ENCODE peak calls at places on chromosomes 12 and 14, in ten cellular contexts. K, W, T, N, E, F, Z, X, R and U are unnamed samples.

GRCh38 chr12:40819427-40820108 is 127.3 kb downstream of the CNTN1 start:
- DNase-seq in Z (no peak), T (no peak), W (peak; percentile 44), E (no peak), F (no peak), R (no peak), X (no peak), N (no peak), K (no peak), U (peak; percentile 25)

GRCh38 chr12:120851444-120851843 is 52.7 kb downstream of the SPPL3 start:
- DNase-seq in R (no peak), K (no peak), T (no peak), N (no peak), W (no peak), X (no peak), E (no peak), Z (no peak), F (no peak), U (no peak)

GRCh38 chr12:104573-105081 is 38.1 kb downstream of the IQSEC3 start:
- DNase-seq in E (no peak), R (no peak), Z (no peak), F (no peak), X (no peak), W (no peak), T (no peak), K (no peak), N (no peak), U (peak; percentile 31)

GRCh38 chr14:103998027-103998426 is 55.7 kb upstream of the RD3L start:
- DNase-seq in T (no peak), K (no peak), R (no peak), Z (no peak), X (no peak), E (no peak), N (no peak), W (no peak), F (no peak), U (no peak)

GRCh38 chr12:2627343-2628191 is 167.2 kb upstream of the FKBP4 start:
- DNase-seq in N (no peak), R (no peak), X (no peak), W (no peak), E (no peak), Z (no peak), T (no peak), K (no peak), F (no peak), U (no peak)

GRCh38 chr12:14854586-14855163 is 11.3 kb upstream of the ART4 start:
- DNase-seq in E (no peak), R (no peak), W (no peak), K (no peak), T (no peak), N (no peak), Z (no peak), X (no peak), F (peak; percentile 23), U (no peak)

GRCh38 chr12:124668602-124669001 is 101.2 kb upstream of the NCOR2 start:
- DNase-seq in E (no peak), X (peak; percentile 47), F (peak; percentile 66), Z (no peak), K (no peak), T (no peak), W (no peak), R (no peak), N (no peak), U (no peak)

GRCh38 chr14:106215229-106215628 is 688.8 kb downstream of the TMEM121 start:
- DNase-seq in F (no peak), E (no peak), Z (no peak), N (no peak), W (no peak), K (no peak), R (no peak), T (no peak), X (no peak), U (no peak)

GRCh38 chr12:123387508-123388217 is 3.7 kb downstream of the KMT5A start:
- DNase-seq in R (no peak), W (no peak), E (no peak), K (no peak), X (no peak), T (no peak), N (no peak), F (no peak), Z (no peak), U (no peak)
- H3K4me3 ChIP-seq in R (peak overlapping the region; percentile 74), W (peak overlapping the region; percentile 73), E (no peak overlapping the region), K (no peak overlapping the region), X (peak overlapping the region; percentile 63), T (no peak overlapping the region), N (no peak overlapping the region), F (peak overlapping the region; percentile 64), Z (peak overlapping the region; percentile 65), U (no peak overlapping the region)

GRCh38 chr14:97013878-97014277 is 216.7 kb downstream of the VRK1 start:
- DNase-seq in X (no peak), N (no peak), E (no peak), T (no peak), Z (no peak), W (no peak), F (no peak), K (no peak), R (no peak), U (no peak)

GRCh38 chr14:97005908-97006307 is 208.7 kb downstream of the VRK1 start:
- DNase-seq in K (no peak), N (no peak), Z (no peak), R (no peak), F (no peak), E (no peak), T (no peak), W (no peak), X (no peak), U (no peak)

GRCh38 chr14:97010491-97011160 is 213.4 kb downstream of the VRK1 start:
- DNase-seq in F (no peak), K (no peak), W (no peak), E (no peak), X (no peak), Z (no peak), N (no peak), R (no peak), T (no peak), U (no peak)
- TF ChIP-seq CTCF in F (no peak), K (no peak), W (no peak), E (no peak), X (no peak), Z (no peak), N (no peak), R (no peak), T (no peak), U (no peak)

GRCh38 chr14:77980475-77981321 is 180.8 kb downstream of the ADCK1 start:
- DNase-seq in T (no peak), W (peak; percentile 38), K (no peak), N (no peak), E (peak; percentile 94), R (peak; percentile 17), F (no peak), X (no peak), Z (no peak), U (no peak)
- H3K4me3 ChIP-seq in T (peak overlapping the region; percentile 33), W (peak overlapping the region; percentile 54), K (no peak overlapping the region), N (no peak overlapping the region), E (no peak overlapping the region), R (peak overlapping the region; percentile 58), F (no peak overlapping the region), X (peak overlapping the region; percentile 7), Z (peak overlapping the region; percentile 28), U (no peak overlapping the region)

GRCh38 chr12:25994901-25995625 is 36.6 kb downstream of the RASSF8 start:
- DNase-seq in K (no peak), X (no peak), R (no peak), F (no peak), E (no peak), W (no peak), Z (no peak), T (no peak), N (no peak), U (no peak)
- TF ChIP-seq CTCF in K (no peak), X (no peak), R (no peak), F (no peak), E (no peak), W (no peak), Z (no peak), T (no peak), N (no peak), U (no peak)

DNA sequence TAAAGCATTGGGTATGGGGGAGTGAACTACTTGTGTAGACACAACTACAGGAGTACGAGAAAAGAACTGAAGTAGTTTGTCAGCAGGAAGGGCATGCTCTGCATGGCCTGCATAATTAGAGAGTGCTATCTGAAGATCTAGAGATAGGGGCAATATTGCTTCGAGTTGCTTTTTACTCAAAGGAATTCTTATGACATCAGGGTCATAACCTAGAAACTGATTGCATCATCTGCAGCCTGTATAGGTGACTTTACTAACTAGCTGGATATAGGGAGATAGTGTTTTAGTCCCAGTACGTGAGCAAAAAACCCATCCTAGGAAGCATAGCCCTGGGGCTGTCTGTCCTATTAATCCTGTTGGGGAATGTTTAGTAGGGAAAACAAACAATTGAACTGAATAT is 39.8 kb downstream of the TMTC3 start:
- DNase-seq in N (no peak), E (no peak), K (no peak), T (no peak), F (no peak), X (no peak), W (no peak), Z (no peak), R (no peak), U (no peak)
- H3K4me3 ChIP-seq in N (no peak overlapping the region), E (no peak overlapping the region), K (no peak overlapping the region), T (no peak overlapping the region), F (no peak overlapping the region), X (no peak overlapping the region), W (no peak overlapping the region), Z (no peak overlapping the region), R (no peak overlapping the region), U (no peak overlapping the region)

GRCh38 chr12:107873223-107873622 is 98.7 kb downstream of the ASCL4 start:
- DNase-seq in F (no peak), R (no peak), W (no peak), T (no peak), Z (no peak), X (no peak), N (no peak), K (no peak), E (no peak), U (no peak)
- TF ChIP-seq CTCF in F (no peak), R (no peak), W (no peak), T (no peak), Z (no peak), X (no peak), N (no peak), K (no peak), E (no peak), U (no peak)

GRCh38 chr12:21526721-21527345 is 737 bp downstream of the SPX start:
- DNase-seq in X (no peak), T (no peak), K (no peak), Z (no peak), E (peak; percentile 20), W (no peak), F (no peak), R (no peak), N (no peak), U (no peak)

GRCh38 chr12:21527451-21528180 is 1.5 kb downstream of the SPX start:
- DNase-seq in Z (no peak), R (peak; percentile 72), T (peak; percentile 25), F (peak; percentile 60), K (no peak), W (peak; percentile 43), N (no peak), E (peak; percentile 74), X (peak; percentile 41), U (peak; percentile 24)

GRCh38 chr12:21523148-21523547 is 2.9 kb upstream of the SPX start:
- DNase-seq in W (no peak), F (no peak), T (no peak), Z (no peak), N (no peak), X (no peak), E (no peak), K (no peak), R (no peak), U (no peak)

GRCh38 chr12:21528953-21529352 is 2.9 kb downstream of the SPX start:
- DNase-seq in N (no peak), E (peak; percentile 86), T (no peak), R (no peak), K (no peak), W (no peak), Z (peak; percentile 4), X (peak; percentile 8), F (peak; percentile 6), U (no peak)

GRCh38 chr12:21526053-21526452 is at the start of gene SPX:
- DNase-seq in N (no peak), K (no peak), X (peak; percentile 26), T (peak; percentile 22), W (no peak), E (no peak), F (peak; percentile 5), Z (no peak), R (no peak), U (no peak)
- H3K4me3 ChIP-seq in N (no peak within 1 kb of the TSS), K (no peak within 1 kb of the TSS), X (peak within 1 kb of the TSS; percentile 63), T (peak within 1 kb of the TSS; percentile 70), W (no peak within 1 kb of the TSS), E (no peak within 1 kb of the TSS), F (peak within 1 kb of the TSS; percentile 67), Z (peak within 1 kb of the TSS; percentile 63), R (peak within 1 kb of the TSS; percentile 93), U (no peak within 1 kb of the TSS)